ENCODE peak calls at places on chromosomes 5 and 9, in ten cellular contexts. One of them, this sample, is unnamed.

GRCh38 chr5:39547548-39548154 is 122.9 kb upstream of the DAB2 start:
- DNase-seq in tibial nerve: peak; percentile 88
- DNase-seq in Peyer's patch: no peak
- DNase-seq in cardiac muscle cell: peak; percentile 89
- DNase-seq in AG04450: peak; percentile 33
- DNase-seq in kidney epithelial cell: no peak
- DNase-seq in BE2C: peak; percentile 6
- DNase-seq in left ventricle myocardium inferior: no peak
- DNase-seq in GM12865: peak; percentile 21
- DNase-seq in natural killer cell: no peak
- DNase-seq in this sample: no peak

GRCh38 chr9:110591526-110591925 is 12.0 kb upstream of the SVEP1 start:
- DNase-seq in tibial nerve: no peak
- DNase-seq in Peyer's patch: no peak
- DNase-seq in cardiac muscle cell: peak; percentile 36
- DNase-seq in AG04450: no peak
- DNase-seq in kidney epithelial cell: no peak
- DNase-seq in BE2C: no peak
- DNase-seq in left ventricle myocardium inferior: no peak
- DNase-seq in GM12865: no peak
- DNase-seq in natural killer cell: no peak
- DNase-seq in this sample: no peak

GRCh38 chr5:58362135-58362534 is 97.8 kb downstream of the PLK2 start:
- DNase-seq in tibial nerve: no peak
- DNase-seq in Peyer's patch: no peak
- DNase-seq in cardiac muscle cell: no peak
- DNase-seq in AG04450: no peak
- DNase-seq in kidney epithelial cell: no peak
- DNase-seq in BE2C: no peak
- DNase-seq in left ventricle myocardium inferior: no peak
- DNase-seq in GM12865: no peak
- DNase-seq in natural killer cell: no peak
- DNase-seq in this sample: no peak

GRCh38 chr9:90795084-90795483 is 6.5 kb upstream of the SYK start:
- DNase-seq in tibial nerve: no peak
- DNase-seq in Peyer's patch: no peak
- DNase-seq in cardiac muscle cell: no peak
- DNase-seq in AG04450: no peak
- DNase-seq in kidney epithelial cell: no peak
- DNase-seq in BE2C: no peak
- DNase-seq in left ventricle myocardium inferior: no peak
- DNase-seq in GM12865: no peak
- DNase-seq in natural killer cell: no peak
- DNase-seq in this sample: no peak

GRCh38 chr5:58268263-58268662 is 191.6 kb downstream of the PLK2 start:
- DNase-seq in tibial nerve: no peak
- DNase-seq in Peyer's patch: no peak
- DNase-seq in cardiac muscle cell: no peak
- DNase-seq in AG04450: no peak
- DNase-seq in kidney epithelial cell: no peak
- DNase-seq in BE2C: no peak
- DNase-seq in left ventricle myocardium inferior: peak; percentile 20
- DNase-seq in GM12865: no peak
- DNase-seq in natural killer cell: no peak
- DNase-seq in this sample: no peak

GRCh38 chr9:101706261-101706798 is 32.1 kb downstream of the GRIN3A start:
- DNase-seq in tibial nerve: no peak
- DNase-seq in Peyer's patch: no peak
- DNase-seq in cardiac muscle cell: no peak
- DNase-seq in AG04450: no peak
- DNase-seq in kidney epithelial cell: no peak
- DNase-seq in BE2C: no peak
- DNase-seq in left ventricle myocardium inferior: no peak
- DNase-seq in GM12865: no peak
- DNase-seq in natural killer cell: no peak
- DNase-seq in this sample: no peak

GRCh38 chr9:125749287-125749935 is 2.2 kb downstream of the PBX3 start:
- DNase-seq in tibial nerve: no peak
- DNase-seq in Peyer's patch: no peak
- DNase-seq in cardiac muscle cell: no peak
- DNase-seq in AG04450: no peak
- DNase-seq in kidney epithelial cell: no peak
- DNase-seq in BE2C: no peak
- DNase-seq in left ventricle myocardium inferior: no peak
- DNase-seq in GM12865: no peak
- DNase-seq in natural killer cell: no peak
- DNase-seq in this sample: no peak

GRCh38 chr5:74316064-74316586 is 324.4 kb downstream of the ENC1 start:
- DNase-seq in tibial nerve: no peak
- DNase-seq in Peyer's patch: no peak
- DNase-seq in cardiac muscle cell: peak; percentile 81
- DNase-seq in AG04450: peak; percentile 89
- DNase-seq in kidney epithelial cell: peak; percentile 98
- DNase-seq in BE2C: peak; percentile 61
- DNase-seq in left ventricle myocardium inferior: no peak
- DNase-seq in GM12865: peak; percentile 61
- DNase-seq in natural killer cell: no peak
- DNase-seq in this sample: no peak

GRCh38 chr9:33750839-33751339 is 44.5 kb upstream of the PRSS3 start:
- DNase-seq in tibial nerve: no peak
- DNase-seq in Peyer's patch: no peak
- DNase-seq in cardiac muscle cell: peak; percentile 4
- DNase-seq in AG04450: no peak
- DNase-seq in kidney epithelial cell: no peak
- DNase-seq in BE2C: peak; percentile 72
- DNase-seq in left ventricle myocardium inferior: no peak
- DNase-seq in GM12865: no peak
- DNase-seq in natural killer cell: no peak
- DNase-seq in this sample: no peak

GRCh38 chr5:116595498-116595897 is 20.9 kb upstream of the SEMA6A start:
- DNase-seq in tibial nerve: no peak
- DNase-seq in Peyer's patch: no peak
- DNase-seq in cardiac muscle cell: no peak
- DNase-seq in AG04450: no peak
- DNase-seq in kidney epithelial cell: no peak
- DNase-seq in BE2C: no peak
- DNase-seq in left ventricle myocardium inferior: no peak
- DNase-seq in GM12865: no peak
- DNase-seq in natural killer cell: no peak
- DNase-seq in this sample: no peak

GRCh38 chr5:41457094-41457493 is 53.3 kb downstream of the PLCXD3 start:
- DNase-seq in tibial nerve: no peak
- DNase-seq in Peyer's patch: no peak
- DNase-seq in cardiac muscle cell: no peak
- DNase-seq in AG04450: no peak
- DNase-seq in kidney epithelial cell: no peak
- DNase-seq in BE2C: no peak
- DNase-seq in left ventricle myocardium inferior: peak; percentile 34
- DNase-seq in GM12865: no peak
- DNase-seq in natural killer cell: no peak
- DNase-seq in this sample: no peak

GRCh38 chr9:72579190-72579589 is 57.8 kb downstream of the TMC1 start:
- DNase-seq in tibial nerve: no peak
- DNase-seq in Peyer's patch: peak; percentile 86
- DNase-seq in cardiac muscle cell: peak; percentile 82
- DNase-seq in AG04450: no peak
- DNase-seq in kidney epithelial cell: no peak
- DNase-seq in BE2C: no peak
- DNase-seq in left ventricle myocardium inferior: peak; percentile 37
- DNase-seq in GM12865: no peak
- DNase-seq in natural killer cell: no peak
- DNase-seq in this sample: no peak

GRCh38 chr9:137240321-137240840 is 706 bp upstream of the TUBB4B start:
- DNase-seq in tibial nerve: peak; percentile 35
- DNase-seq in Peyer's patch: peak; percentile 83
- DNase-seq in cardiac muscle cell: peak; percentile 84
- DNase-seq in AG04450: no peak
- DNase-seq in kidney epithelial cell: no peak
- DNase-seq in BE2C: peak; percentile 75
- DNase-seq in left ventricle myocardium inferior: peak; percentile 84
- DNase-seq in GM12865: peak; percentile 83
- DNase-seq in natural killer cell: no peak
- DNase-seq in this sample: no peak

GRCh38 chr9:116662633-116663032 is 24.5 kb upstream of the TRIM32 start:
- DNase-seq in tibial nerve: no peak
- DNase-seq in Peyer's patch: no peak
- DNase-seq in cardiac muscle cell: peak; percentile 52
- DNase-seq in AG04450: no peak
- DNase-seq in kidney epithelial cell: no peak
- DNase-seq in BE2C: no peak
- DNase-seq in left ventricle myocardium inferior: no peak
- DNase-seq in GM12865: no peak
- DNase-seq in natural killer cell: no peak
- DNase-seq in this sample: no peak

GRCh38 chr9:93592389-93593021 is 16.1 kb downstream of the PHF2 start:
- DNase-seq in tibial nerve: no peak
- DNase-seq in Peyer's patch: peak; percentile 42
- DNase-seq in cardiac muscle cell: no peak
- DNase-seq in AG04450: no peak
- DNase-seq in kidney epithelial cell: no peak
- DNase-seq in BE2C: no peak
- DNase-seq in left ventricle myocardium inferior: no peak
- DNase-seq in GM12865: no peak
- DNase-seq in natural killer cell: no peak
- DNase-seq in this sample: no peak

GRCh38 chr9:92325991-92326500 is 293 bp downstream of the CENPP start:
- DNase-seq in tibial nerve: no peak
- DNase-seq in Peyer's patch: no peak
- DNase-seq in cardiac muscle cell: no peak
- DNase-seq in AG04450: no peak
- DNase-seq in kidney epithelial cell: no peak
- DNase-seq in BE2C: no peak
- DNase-seq in left ventricle myocardium inferior: no peak
- DNase-seq in GM12865: peak; percentile 30
- DNase-seq in natural killer cell: no peak
- DNase-seq in this sample: no peak

GRCh38 chr9:89903076-89903475 is 298.3 kb downstream of the GADD45G start:
- DNase-seq in tibial nerve: no peak
- DNase-seq in Peyer's patch: no peak
- DNase-seq in cardiac muscle cell: no peak
- DNase-seq in AG04450: no peak
- DNase-seq in kidney epithelial cell: no peak
- DNase-seq in BE2C: no peak
- DNase-seq in left ventricle myocardium inferior: no peak
- DNase-seq in GM12865: no peak
- DNase-seq in natural killer cell: no peak
- DNase-seq in this sample: no peak

GRCh38 chr5:139850423-139851016 is 54.9 kb downstream of the PSD2 start:
- DNase-seq in tibial nerve: no peak
- DNase-seq in Peyer's patch: no peak
- DNase-seq in cardiac muscle cell: no peak
- DNase-seq in AG04450: no peak
- DNase-seq in kidney epithelial cell: no peak
- DNase-seq in BE2C: peak; percentile 1
- DNase-seq in left ventricle myocardium inferior: no peak
- DNase-seq in GM12865: no peak
- DNase-seq in natural killer cell: no peak
- DNase-seq in this sample: no peak

GRCh38 chr9:6334305-6334704 is 6.1 kb downstream of the TPD52L3 start:
- DNase-seq in tibial nerve: no peak
- DNase-seq in Peyer's patch: no peak
- DNase-seq in cardiac muscle cell: no peak
- DNase-seq in AG04450: no peak
- DNase-seq in kidney epithelial cell: no peak
- DNase-seq in BE2C: no peak
- DNase-seq in left ventricle myocardium inferior: no peak
- DNase-seq in GM12865: no peak
- DNase-seq in natural killer cell: no peak
- DNase-seq in this sample: no peak
- TF ChIP-seq CTCF in tibial nerve: no peak
- TF ChIP-seq CTCF in Peyer's patch: no peak
- TF ChIP-seq CTCF in cardiac muscle cell: no peak
- TF ChIP-seq CTCF in AG04450: no peak
- TF ChIP-seq CTCF in kidney epithelial cell: no peak
- TF ChIP-seq CTCF in BE2C: no peak
- TF ChIP-seq CTCF in left ventricle myocardium inferior: no peak
- TF ChIP-seq CTCF in GM12865: no peak
- TF ChIP-seq CTCF in natural killer cell: no peak
- TF ChIP-seq CTCF in this sample: no peak

GRCh38 chr5:98769256-98770157 is 4.0 kb upstream of the RGMB start:
- DNase-seq in tibial nerve: peak; percentile 27
- DNase-seq in Peyer's patch: peak; percentile 74
- DNase-seq in cardiac muscle cell: peak; percentile 51
- DNase-seq in AG04450: peak; percentile 81
- DNase-seq in kidney epithelial cell: no peak
- DNase-seq in BE2C: peak; percentile 85
- DNase-seq in left ventricle myocardium inferior: peak; percentile 29
- DNase-seq in GM12865: peak; percentile 39
- DNase-seq in natural killer cell: no peak
- DNase-seq in this sample: no peak
- TF ChIP-seq CTCF in tibial nerve: peak; percentile 41
- TF ChIP-seq CTCF in Peyer's patch: no peak
- TF ChIP-seq CTCF in cardiac muscle cell: no peak
- TF ChIP-seq CTCF in AG04450: peak; percentile 25
- TF ChIP-seq CTCF in kidney epithelial cell: no peak
- TF ChIP-seq CTCF in BE2C: peak; percentile 1
- TF ChIP-seq CTCF in left ventricle myocardium inferior: peak; percentile 30
- TF ChIP-seq CTCF in GM12865: no peak
- TF ChIP-seq CTCF in natural killer cell: peak; percentile 37
- TF ChIP-seq CTCF in this sample: peak; percentile 71

DNA sequence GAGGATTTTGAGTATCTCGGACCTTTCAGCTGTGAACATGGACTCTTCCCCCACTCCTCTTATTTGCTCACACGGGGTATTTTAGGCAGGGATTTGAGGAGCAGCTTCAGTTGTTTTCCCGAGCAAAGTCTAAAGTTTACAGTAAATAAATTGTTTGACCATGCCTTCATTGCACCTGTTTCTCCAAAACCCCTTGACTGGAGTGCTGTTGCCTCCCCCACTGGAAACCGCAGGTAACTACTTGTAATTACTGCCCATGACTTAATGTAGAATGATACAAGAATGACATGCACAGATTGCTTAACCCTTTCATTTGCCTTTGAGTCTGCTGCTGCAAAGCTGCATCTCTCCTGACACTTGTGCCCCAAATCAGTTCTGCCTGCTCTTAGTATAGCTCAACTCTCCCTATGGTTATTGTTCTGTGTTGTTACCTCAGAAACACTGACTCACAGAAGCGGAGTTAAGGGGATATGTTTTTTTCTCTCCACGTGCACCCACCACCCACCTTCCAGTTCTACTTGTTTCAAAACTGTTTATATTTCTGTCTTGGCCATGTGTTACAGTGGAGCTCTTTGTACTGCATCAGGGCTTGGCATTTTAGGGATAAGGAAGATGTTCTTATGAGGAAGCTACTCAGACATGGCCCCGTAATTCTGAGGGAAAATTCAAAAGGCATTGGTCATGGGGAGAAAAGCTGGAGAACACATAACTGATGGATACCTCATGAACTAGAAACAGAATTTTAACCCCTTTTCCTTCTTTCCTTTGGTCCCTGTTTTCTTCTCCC is 2.2 kb downstream of the ADRB2 start:
- DNase-seq in tibial nerve: no peak
- DNase-seq in Peyer's patch: no peak
- DNase-seq in cardiac muscle cell: no peak
- DNase-seq in AG04450: no peak
- DNase-seq in kidney epithelial cell: no peak
- DNase-seq in BE2C: no peak
- DNase-seq in left ventricle myocardium inferior: no peak
- DNase-seq in GM12865: no peak
- DNase-seq in natural killer cell: no peak
- DNase-seq in this sample: no peak
- TF ChIP-seq CTCF in tibial nerve: no peak
- TF ChIP-seq CTCF in Peyer's patch: peak; percentile 11
- TF ChIP-seq CTCF in cardiac muscle cell: no peak
- TF ChIP-seq CTCF in AG04450: no peak
- TF ChIP-seq CTCF in kidney epithelial cell: peak; percentile 10
- TF ChIP-seq CTCF in BE2C: no peak
- TF ChIP-seq CTCF in left ventricle myocardium inferior: peak; percentile 15
- TF ChIP-seq CTCF in GM12865: peak; percentile 6
- TF ChIP-seq CTCF in natural killer cell: peak; percentile 23
- TF ChIP-seq CTCF in this sample: no peak

GRCh38 chr5:163696270-163696887 is 191.0 kb downstream of the MAT2B start:
- DNase-seq in tibial nerve: peak; percentile 5
- DNase-seq in Peyer's patch: peak; percentile 52
- DNase-seq in cardiac muscle cell: peak; percentile 87
- DNase-seq in AG04450: peak; percentile 69
- DNase-seq in kidney epithelial cell: peak; percentile 16
- DNase-seq in BE2C: peak; percentile 54
- DNase-seq in left ventricle myocardium inferior: no peak
- DNase-seq in GM12865: peak; percentile 67
- DNase-seq in natural killer cell: no peak
- DNase-seq in this sample: no peak
- TF ChIP-seq CTCF in tibial nerve: peak; percentile 16
- TF ChIP-seq CTCF in Peyer's patch: peak; percentile 80
- TF ChIP-seq CTCF in cardiac muscle cell: peak; percentile 81
- TF ChIP-seq CTCF in AG04450: peak; percentile 85
- TF ChIP-seq CTCF in kidney epithelial cell: peak; percentile 73
- TF ChIP-seq CTCF in BE2C: peak; percentile 88
- TF ChIP-seq CTCF in left ventricle myocardium inferior: peak; percentile 52
- TF ChIP-seq CTCF in GM12865: peak; percentile 68
- TF ChIP-seq CTCF in natural killer cell: peak; percentile 79
- TF ChIP-seq CTCF in this sample: peak; percentile 83

This sample was measured in type B pancreatic cell.